ENCODE peak calls at places on chromosomes 2 and 18, in six cellular contexts. One of them, this sample, is unnamed.

GRCh38 chr18:11021477-11021876 is 127.9 kb downstream of the PIEZO2 start:
- DNase-seq in stimulated activated CD8-positive, alpha-beta memory T cell treated with anti-CD3 and anti-CD28 coated beads, Interleukin-7, amount 100 ng/mL, for 24 hours: no peak
- DNase-seq in activated gamma-delta T cell treated with anti-CD3 and anti-CD28 coated beads, Interleukin-2, amount 50 U/mL, for 16 hours: no peak
- DNase-seq in epithelial cell of esophagus: no peak
- DNase-seq in iris pigment epithelial cell: no peak
- DNase-seq in progenitor cell of endocrine pancreas: no peak
- DNase-seq in this sample: no peak

GRCh38 chr18:13618760-13619438 is 107.5 kb downstream of the FAM210A start:
- DNase-seq in progenitor cell of endocrine pancreas: no peak
- DNase-seq in epithelial cell of esophagus: no peak
- DNase-seq in iris pigment epithelial cell: no peak
- DNase-seq in activated gamma-delta T cell treated with anti-CD3 and anti-CD28 coated beads, Interleukin-2, amount 50 U/mL, for 16 hours: no peak
- DNase-seq in stimulated activated CD8-positive, alpha-beta memory T cell treated with anti-CD3 and anti-CD28 coated beads, Interleukin-7, amount 100 ng/mL, for 24 hours: no peak
- DNase-seq in this sample: no peak

GRCh38 chr2:221567809-221568208 is 4.3 kb downstream of the EPHA4 start:
- DNase-seq in epithelial cell of esophagus: no peak
- DNase-seq in activated gamma-delta T cell treated with anti-CD3 and anti-CD28 coated beads, Interleukin-2, amount 50 U/mL, for 16 hours: no peak
- DNase-seq in progenitor cell of endocrine pancreas: no peak
- DNase-seq in stimulated activated CD8-positive, alpha-beta memory T cell treated with anti-CD3 and anti-CD28 coated beads, Interleukin-7, amount 100 ng/mL, for 24 hours: no peak
- DNase-seq in iris pigment epithelial cell: peak
- DNase-seq in this sample: no peak

GRCh38 chr2:8626572-8626971 is 55.3 kb upstream of the ID2 start:
- DNase-seq in iris pigment epithelial cell: no peak
- DNase-seq in activated gamma-delta T cell treated with anti-CD3 and anti-CD28 coated beads, Interleukin-2, amount 50 U/mL, for 16 hours: no peak
- DNase-seq in epithelial cell of esophagus: no peak
- DNase-seq in progenitor cell of endocrine pancreas: no peak
- DNase-seq in stimulated activated CD8-positive, alpha-beta memory T cell treated with anti-CD3 and anti-CD28 coated beads, Interleukin-7, amount 100 ng/mL, for 24 hours: no peak
- DNase-seq in this sample: no peak

GRCh38 chr2:109164739-109165221 is 35.8 kb downstream of the SH3RF3 start:
- DNase-seq in iris pigment epithelial cell: peak
- DNase-seq in epithelial cell of esophagus: no peak
- DNase-seq in progenitor cell of endocrine pancreas: no peak
- DNase-seq in stimulated activated CD8-positive, alpha-beta memory T cell treated with anti-CD3 and anti-CD28 coated beads, Interleukin-7, amount 100 ng/mL, for 24 hours: no peak
- DNase-seq in activated gamma-delta T cell treated with anti-CD3 and anti-CD28 coated beads, Interleukin-2, amount 50 U/mL, for 16 hours: no peak
- DNase-seq in this sample: no peak

GRCh38 chr2:1556776-1557466 is 143.7 kb downstream of the TPO start:
- DNase-seq in activated gamma-delta T cell treated with anti-CD3 and anti-CD28 coated beads, Interleukin-2, amount 50 U/mL, for 16 hours: no peak
- DNase-seq in stimulated activated CD8-positive, alpha-beta memory T cell treated with anti-CD3 and anti-CD28 coated beads, Interleukin-7, amount 100 ng/mL, for 24 hours: no peak
- DNase-seq in epithelial cell of esophagus: peak
- DNase-seq in iris pigment epithelial cell: peak
- DNase-seq in progenitor cell of endocrine pancreas: no peak
- DNase-seq in this sample: no peak

GRCh38 chr2:231308631-231309414 is 86.7 kb upstream of the B3GNT7 start:
- DNase-seq in iris pigment epithelial cell: peak
- DNase-seq in epithelial cell of esophagus: peak
- DNase-seq in activated gamma-delta T cell treated with anti-CD3 and anti-CD28 coated beads, Interleukin-2, amount 50 U/mL, for 16 hours: no peak
- DNase-seq in stimulated activated CD8-positive, alpha-beta memory T cell treated with anti-CD3 and anti-CD28 coated beads, Interleukin-7, amount 100 ng/mL, for 24 hours: no peak
- DNase-seq in progenitor cell of endocrine pancreas: no peak
- DNase-seq in this sample: no peak

GRCh38 chr2:219514196-219514761 is at the start of gene ASIC4:
- DNase-seq in iris pigment epithelial cell: no peak
- DNase-seq in progenitor cell of endocrine pancreas: no peak
- DNase-seq in stimulated activated CD8-positive, alpha-beta memory T cell treated with anti-CD3 and anti-CD28 coated beads, Interleukin-7, amount 100 ng/mL, for 24 hours: no peak
- DNase-seq in epithelial cell of esophagus: no peak
- DNase-seq in activated gamma-delta T cell treated with anti-CD3 and anti-CD28 coated beads, Interleukin-2, amount 50 U/mL, for 16 hours: no peak
- DNase-seq in this sample: no peak

GRCh38 chr2:74421248-74421870 is at the start of the genes C2orf81 and WDR54:
- DNase-seq in epithelial cell of esophagus: peak
- DNase-seq in progenitor cell of endocrine pancreas: peak
- DNase-seq in stimulated activated CD8-positive, alpha-beta memory T cell treated with anti-CD3 and anti-CD28 coated beads, Interleukin-7, amount 100 ng/mL, for 24 hours: peak
- DNase-seq in activated gamma-delta T cell treated with anti-CD3 and anti-CD28 coated beads, Interleukin-2, amount 50 U/mL, for 16 hours: peak
- DNase-seq in iris pigment epithelial cell: peak
- DNase-seq in this sample: peak

GRCh38 chr2:201882353-201883095 is 76.2 kb downstream of the CDK15 start:
- DNase-seq in activated gamma-delta T cell treated with anti-CD3 and anti-CD28 coated beads, Interleukin-2, amount 50 U/mL, for 16 hours: no peak
- DNase-seq in stimulated activated CD8-positive, alpha-beta memory T cell treated with anti-CD3 and anti-CD28 coated beads, Interleukin-7, amount 100 ng/mL, for 24 hours: no peak
- DNase-seq in progenitor cell of endocrine pancreas: no peak
- DNase-seq in epithelial cell of esophagus: no peak
- DNase-seq in iris pigment epithelial cell: peak
- DNase-seq in this sample: no peak

GRCh38 chr18:32469190-32469611 is 1.5 kb downstream of the GAREM1 start:
- DNase-seq in stimulated activated CD8-positive, alpha-beta memory T cell treated with anti-CD3 and anti-CD28 coated beads, Interleukin-7, amount 100 ng/mL, for 24 hours: no peak
- DNase-seq in iris pigment epithelial cell: peak
- DNase-seq in activated gamma-delta T cell treated with anti-CD3 and anti-CD28 coated beads, Interleukin-2, amount 50 U/mL, for 16 hours: no peak
- DNase-seq in progenitor cell of endocrine pancreas: no peak
- DNase-seq in epithelial cell of esophagus: peak
- DNase-seq in this sample: no peak

GRCh38 chr2:113760400-113760799 is 4.0 kb upstream of the SLC35F5 start:
- DNase-seq in epithelial cell of esophagus: no peak
- DNase-seq in activated gamma-delta T cell treated with anti-CD3 and anti-CD28 coated beads, Interleukin-2, amount 50 U/mL, for 16 hours: no peak
- DNase-seq in progenitor cell of endocrine pancreas: no peak
- DNase-seq in stimulated activated CD8-positive, alpha-beta memory T cell treated with anti-CD3 and anti-CD28 coated beads, Interleukin-7, amount 100 ng/mL, for 24 hours: no peak
- DNase-seq in iris pigment epithelial cell: peak
- DNase-seq in this sample: no peak

GRCh38 chr2:240560480-240561324 is 545 bp downstream of the DUSP28 start:
- DNase-seq in epithelial cell of esophagus: peak
- DNase-seq in activated gamma-delta T cell treated with anti-CD3 and anti-CD28 coated beads, Interleukin-2, amount 50 U/mL, for 16 hours: peak
- DNase-seq in iris pigment epithelial cell: peak
- DNase-seq in progenitor cell of endocrine pancreas: peak
- DNase-seq in stimulated activated CD8-positive, alpha-beta memory T cell treated with anti-CD3 and anti-CD28 coated beads, Interleukin-7, amount 100 ng/mL, for 24 hours: peak
- DNase-seq in this sample: no peak

GRCh38 chr18:76803814-76804213 is 18.5 kb upstream of the ZNF236 start:
- DNase-seq in progenitor cell of endocrine pancreas: peak
- DNase-seq in stimulated activated CD8-positive, alpha-beta memory T cell treated with anti-CD3 and anti-CD28 coated beads, Interleukin-7, amount 100 ng/mL, for 24 hours: peak
- DNase-seq in epithelial cell of esophagus: peak
- DNase-seq in activated gamma-delta T cell treated with anti-CD3 and anti-CD28 coated beads, Interleukin-2, amount 50 U/mL, for 16 hours: peak
- DNase-seq in iris pigment epithelial cell: peak
- DNase-seq in this sample: no peak

GRCh38 chr18:183769-184168 is 25.4 kb downstream of the USP14 start:
- DNase-seq in stimulated activated CD8-positive, alpha-beta memory T cell treated with anti-CD3 and anti-CD28 coated beads, Interleukin-7, amount 100 ng/mL, for 24 hours: no peak
- DNase-seq in iris pigment epithelial cell: peak
- DNase-seq in progenitor cell of endocrine pancreas: no peak
- DNase-seq in epithelial cell of esophagus: no peak
- DNase-seq in activated gamma-delta T cell treated with anti-CD3 and anti-CD28 coated beads, Interleukin-2, amount 50 U/mL, for 16 hours: no peak
- DNase-seq in this sample: no peak

GRCh38 chr2:15457868-15458267 is 103.3 kb downstream of the NBAS start:
- DNase-seq in stimulated activated CD8-positive, alpha-beta memory T cell treated with anti-CD3 and anti-CD28 coated beads, Interleukin-7, amount 100 ng/mL, for 24 hours: no peak
- DNase-seq in epithelial cell of esophagus: no peak
- DNase-seq in iris pigment epithelial cell: no peak
- DNase-seq in progenitor cell of endocrine pancreas: no peak
- DNase-seq in activated gamma-delta T cell treated with anti-CD3 and anti-CD28 coated beads, Interleukin-2, amount 50 U/mL, for 16 hours: no peak
- DNase-seq in this sample: no peak

GRCh38 chr2:109020217-109020637 is 31.2 kb upstream of the EDAR start:
- DNase-seq in stimulated activated CD8-positive, alpha-beta memory T cell treated with anti-CD3 and anti-CD28 coated beads, Interleukin-7, amount 100 ng/mL, for 24 hours: no peak
- DNase-seq in iris pigment epithelial cell: peak
- DNase-seq in epithelial cell of esophagus: no peak
- DNase-seq in activated gamma-delta T cell treated with anti-CD3 and anti-CD28 coated beads, Interleukin-2, amount 50 U/mL, for 16 hours: no peak
- DNase-seq in progenitor cell of endocrine pancreas: no peak
- DNase-seq in this sample: no peak

GRCh38 chr2:201208563-201209252 is 25.8 kb downstream of the CASP10 start:
- DNase-seq in epithelial cell of esophagus: no peak
- DNase-seq in activated gamma-delta T cell treated with anti-CD3 and anti-CD28 coated beads, Interleukin-2, amount 50 U/mL, for 16 hours: no peak
- DNase-seq in progenitor cell of endocrine pancreas: no peak
- DNase-seq in stimulated activated CD8-positive, alpha-beta memory T cell treated with anti-CD3 and anti-CD28 coated beads, Interleukin-7, amount 100 ng/mL, for 24 hours: no peak
- DNase-seq in iris pigment epithelial cell: no peak
- DNase-seq in this sample: no peak

GRCh38 chr18:69143084-69143483 is 257.6 kb upstream of the DOK6 start:
- DNase-seq in progenitor cell of endocrine pancreas: no peak
- DNase-seq in iris pigment epithelial cell: no peak
- DNase-seq in epithelial cell of esophagus: no peak
- DNase-seq in stimulated activated CD8-positive, alpha-beta memory T cell treated with anti-CD3 and anti-CD28 coated beads, Interleukin-7, amount 100 ng/mL, for 24 hours: no peak
- DNase-seq in activated gamma-delta T cell treated with anti-CD3 and anti-CD28 coated beads, Interleukin-2, amount 50 U/mL, for 16 hours: no peak
- DNase-seq in this sample: no peak

GRCh38 chr2:105610444-105611327 is 134.0 kb upstream of the NCK2 start:
- DNase-seq in progenitor cell of endocrine pancreas: no peak
- DNase-seq in stimulated activated CD8-positive, alpha-beta memory T cell treated with anti-CD3 and anti-CD28 coated beads, Interleukin-7, amount 100 ng/mL, for 24 hours: no peak
- DNase-seq in activated gamma-delta T cell treated with anti-CD3 and anti-CD28 coated beads, Interleukin-2, amount 50 U/mL, for 16 hours: no peak
- DNase-seq in epithelial cell of esophagus: peak
- DNase-seq in iris pigment epithelial cell: no peak
- DNase-seq in this sample: no peak

GRCh38 chr18:8974279-8974678 is 128.2 kb upstream of the NDUFV2 start:
- DNase-seq in progenitor cell of endocrine pancreas: no peak
- DNase-seq in epithelial cell of esophagus: no peak
- DNase-seq in stimulated activated CD8-positive, alpha-beta memory T cell treated with anti-CD3 and anti-CD28 coated beads, Interleukin-7, amount 100 ng/mL, for 24 hours: no peak
- DNase-seq in iris pigment epithelial cell: no peak
- DNase-seq in activated gamma-delta T cell treated with anti-CD3 and anti-CD28 coated beads, Interleukin-2, amount 50 U/mL, for 16 hours: no peak
- DNase-seq in this sample: no peak

GRCh38 chr18:25187582-25188291 is 164.2 kb downstream of the ZNF521 start:
- DNase-seq in activated gamma-delta T cell treated with anti-CD3 and anti-CD28 coated beads, Interleukin-2, amount 50 U/mL, for 16 hours: no peak
- DNase-seq in epithelial cell of esophagus: no peak
- DNase-seq in progenitor cell of endocrine pancreas: no peak
- DNase-seq in iris pigment epithelial cell: no peak
- DNase-seq in stimulated activated CD8-positive, alpha-beta memory T cell treated with anti-CD3 and anti-CD28 coated beads, Interleukin-7, amount 100 ng/mL, for 24 hours: no peak
- DNase-seq in this sample: no peak

GRCh38 chr2:147873859-147874483 is 29.1 kb downstream of the ACVR2A start:
- DNase-seq in epithelial cell of esophagus: no peak
- DNase-seq in stimulated activated CD8-positive, alpha-beta memory T cell treated with anti-CD3 and anti-CD28 coated beads, Interleukin-7, amount 100 ng/mL, for 24 hours: no peak
- DNase-seq in iris pigment epithelial cell: no peak
- DNase-seq in activated gamma-delta T cell treated with anti-CD3 and anti-CD28 coated beads, Interleukin-2, amount 50 U/mL, for 16 hours: no peak
- DNase-seq in progenitor cell of endocrine pancreas: no peak
- DNase-seq in this sample: no peak

GRCh38 chr2:217970206-217970605 is 32.6 kb downstream of the TNS1 start:
- DNase-seq in stimulated activated CD8-positive, alpha-beta memory T cell treated with anti-CD3 and anti-CD28 coated beads, Interleukin-7, amount 100 ng/mL, for 24 hours: no peak
- DNase-seq in progenitor cell of endocrine pancreas: no peak
- DNase-seq in epithelial cell of esophagus: no peak
- DNase-seq in iris pigment epithelial cell: no peak
- DNase-seq in activated gamma-delta T cell treated with anti-CD3 and anti-CD28 coated beads, Interleukin-2, amount 50 U/mL, for 16 hours: no peak
- DNase-seq in this sample: no peak

GRCh38 chr2:107693604-107694003 is 133.1 kb upstream of the RGPD4 start:
- DNase-seq in iris pigment epithelial cell: no peak
- DNase-seq in epithelial cell of esophagus: no peak
- DNase-seq in progenitor cell of endocrine pancreas: no peak
- DNase-seq in activated gamma-delta T cell treated with anti-CD3 and anti-CD28 coated beads, Interleukin-2, amount 50 U/mL, for 16 hours: no peak
- DNase-seq in stimulated activated CD8-positive, alpha-beta memory T cell treated with anti-CD3 and anti-CD28 coated beads, Interleukin-7, amount 100 ng/mL, for 24 hours: no peak
- DNase-seq in this sample: no peak

GRCh38 chr2:29663266-29663665 is 258.1 kb downstream of the ALK start:
- DNase-seq in epithelial cell of esophagus: peak
- DNase-seq in activated gamma-delta T cell treated with anti-CD3 and anti-CD28 coated beads, Interleukin-2, amount 50 U/mL, for 16 hours: no peak
- DNase-seq in iris pigment epithelial cell: peak
- DNase-seq in progenitor cell of endocrine pancreas: no peak
- DNase-seq in stimulated activated CD8-positive, alpha-beta memory T cell treated with anti-CD3 and anti-CD28 coated beads, Interleukin-7, amount 100 ng/mL, for 24 hours: no peak
- DNase-seq in this sample: no peak

GRCh38 chr2:186690796-186691195 is 3.1 kb upstream of the FAM171B start:
- DNase-seq in progenitor cell of endocrine pancreas: no peak
- DNase-seq in epithelial cell of esophagus: no peak
- DNase-seq in stimulated activated CD8-positive, alpha-beta memory T cell treated with anti-CD3 and anti-CD28 coated beads, Interleukin-7, amount 100 ng/mL, for 24 hours: no peak
- DNase-seq in activated gamma-delta T cell treated with anti-CD3 and anti-CD28 coated beads, Interleukin-2, amount 50 U/mL, for 16 hours: no peak
- DNase-seq in iris pigment epithelial cell: peak
- DNase-seq in this sample: no peak

GRCh38 chr2:41870948-41871522 is 176.8 kb upstream of the PKDCC start:
- DNase-seq in iris pigment epithelial cell: peak
- DNase-seq in epithelial cell of esophagus: no peak
- DNase-seq in activated gamma-delta T cell treated with anti-CD3 and anti-CD28 coated beads, Interleukin-2, amount 50 U/mL, for 16 hours: no peak
- DNase-seq in progenitor cell of endocrine pancreas: no peak
- DNase-seq in stimulated activated CD8-positive, alpha-beta memory T cell treated with anti-CD3 and anti-CD28 coated beads, Interleukin-7, amount 100 ng/mL, for 24 hours: no peak
- DNase-seq in this sample: peak

GRCh38 chr2:110796724-110797301 is 64.4 kb downstream of the ACOXL start:
- DNase-seq in epithelial cell of esophagus: no peak
- DNase-seq in progenitor cell of endocrine pancreas: no peak
- DNase-seq in activated gamma-delta T cell treated with anti-CD3 and anti-CD28 coated beads, Interleukin-2, amount 50 U/mL, for 16 hours: no peak
- DNase-seq in iris pigment epithelial cell: peak
- DNase-seq in stimulated activated CD8-positive, alpha-beta memory T cell treated with anti-CD3 and anti-CD28 coated beads, Interleukin-7, amount 100 ng/mL, for 24 hours: no peak
- DNase-seq in this sample: no peak

GRCh38 chr18:31206064-31206463 is 43.4 kb upstream of the DSC1 start:
- DNase-seq in epithelial cell of esophagus: no peak
- DNase-seq in activated gamma-delta T cell treated with anti-CD3 and anti-CD28 coated beads, Interleukin-2, amount 50 U/mL, for 16 hours: no peak
- DNase-seq in iris pigment epithelial cell: no peak
- DNase-seq in stimulated activated CD8-positive, alpha-beta memory T cell treated with anti-CD3 and anti-CD28 coated beads, Interleukin-7, amount 100 ng/mL, for 24 hours: no peak
- DNase-seq in progenitor cell of endocrine pancreas: no peak
- DNase-seq in this sample: no peak

GRCh38 chr2:233350708-233351107 is 3.6 kb upstream of the DGKD start:
- DNase-seq in epithelial cell of esophagus: peak
- DNase-seq in stimulated activated CD8-positive, alpha-beta memory T cell treated with anti-CD3 and anti-CD28 coated beads, Interleukin-7, amount 100 ng/mL, for 24 hours: no peak
- DNase-seq in activated gamma-delta T cell treated with anti-CD3 and anti-CD28 coated beads, Interleukin-2, amount 50 U/mL, for 16 hours: no peak
- DNase-seq in iris pigment epithelial cell: peak
- DNase-seq in progenitor cell of endocrine pancreas: no peak
- DNase-seq in this sample: no peak

GRCh38 chr2:189379731-189380261 is 61.5 kb upstream of the WDR75 start:
- DNase-seq in activated gamma-delta T cell treated with anti-CD3 and anti-CD28 coated beads, Interleukin-2, amount 50 U/mL, for 16 hours: no peak
- DNase-seq in stimulated activated CD8-positive, alpha-beta memory T cell treated with anti-CD3 and anti-CD28 coated beads, Interleukin-7, amount 100 ng/mL, for 24 hours: no peak
- DNase-seq in progenitor cell of endocrine pancreas: no peak
- DNase-seq in epithelial cell of esophagus: no peak
- DNase-seq in iris pigment epithelial cell: no peak
- DNase-seq in this sample: no peak

GRCh38 chr18:77077836-77078456 is 54.6 kb downstream of the MBP start:
- DNase-seq in progenitor cell of endocrine pancreas: no peak
- DNase-seq in epithelial cell of esophagus: peak
- DNase-seq in activated gamma-delta T cell treated with anti-CD3 and anti-CD28 coated beads, Interleukin-2, amount 50 U/mL, for 16 hours: no peak
- DNase-seq in iris pigment epithelial cell: peak
- DNase-seq in stimulated activated CD8-positive, alpha-beta memory T cell treated with anti-CD3 and anti-CD28 coated beads, Interleukin-7, amount 100 ng/mL, for 24 hours: no peak
- DNase-seq in this sample: no peak

GRCh38 chr2:225999692-226000091 is 600.2 kb downstream of the NYAP2 start:
- DNase-seq in activated gamma-delta T cell treated with anti-CD3 and anti-CD28 coated beads, Interleukin-2, amount 50 U/mL, for 16 hours: no peak
- DNase-seq in iris pigment epithelial cell: no peak
- DNase-seq in stimulated activated CD8-positive, alpha-beta memory T cell treated with anti-CD3 and anti-CD28 coated beads, Interleukin-7, amount 100 ng/mL, for 24 hours: no peak
- DNase-seq in epithelial cell of esophagus: no peak
- DNase-seq in progenitor cell of endocrine pancreas: no peak
- DNase-seq in this sample: no peak

GRCh38 chr2:173496746-173497145 is 142.1 kb downstream of the CDCA7 start:
- DNase-seq in iris pigment epithelial cell: peak
- DNase-seq in progenitor cell of endocrine pancreas: no peak
- DNase-seq in epithelial cell of esophagus: peak
- DNase-seq in stimulated activated CD8-positive, alpha-beta memory T cell treated with anti-CD3 and anti-CD28 coated beads, Interleukin-7, amount 100 ng/mL, for 24 hours: no peak
- DNase-seq in activated gamma-delta T cell treated with anti-CD3 and anti-CD28 coated beads, Interleukin-2, amount 50 U/mL, for 16 hours: no peak
- DNase-seq in this sample: no peak

GRCh38 chr2:64987001-64987962 is 1.9 kb upstream of the SLC1A4 start:
- DNase-seq in activated gamma-delta T cell treated with anti-CD3 and anti-CD28 coated beads, Interleukin-2, amount 50 U/mL, for 16 hours: no peak
- DNase-seq in iris pigment epithelial cell: peak
- DNase-seq in stimulated activated CD8-positive, alpha-beta memory T cell treated with anti-CD3 and anti-CD28 coated beads, Interleukin-7, amount 100 ng/mL, for 24 hours: no peak
- DNase-seq in epithelial cell of esophagus: peak
- DNase-seq in progenitor cell of endocrine pancreas: no peak
- DNase-seq in this sample: no peak

This sample was measured in iPS DF 6.9.